ENCODE peak calls at places on chromosomes 16 and 17, in four cellular contexts. One of them, this sample, is unnamed. For H3K4me1, the result is how much of the 10 kb centered on the place peaks cover.

GRCh38 chr17:28550858-28551257 is 1.6 kb downstream of the UNC119 start:
- DNase-seq in mesenchymal stem cell: no peak
- DNase-seq in IMR-90: no peak
- DNase-seq in H9: no peak
- DNase-seq in this sample: no peak

GRCh38 chr17:51118330-51119195 is 2.1 kb downstream of the SPAG9 start:
- DNase-seq in mesenchymal stem cell: no peak
- DNase-seq in IMR-90: no peak
- DNase-seq in H9: no peak
- DNase-seq in this sample: no peak

GRCh38 chr16:21169249-21169981 is 10.9 kb downstream of the LDAF1 start:
- DNase-seq in IMR-90: peak
- DNase-seq in mesenchymal stem cell: peak
- DNase-seq in H9: no peak
- DNase-seq in this sample: no peak

GRCh38 chr17:75864448-75864871 is 9.3 kb upstream of the WBP2 start:
- DNase-seq in H9: peak
- DNase-seq in IMR-90: peak
- DNase-seq in mesenchymal stem cell: peak
- DNase-seq in this sample: no peak

GRCh38 chr16:76749780-76750375 is 441.1 kb upstream of the MON1B start:
- DNase-seq in IMR-90: no peak
- DNase-seq in mesenchymal stem cell: peak
- DNase-seq in H9: no peak
- DNase-seq in this sample: no peak

GRCh38 chr16:83187404-83187803 is 560.6 kb downstream of the CDH13 start:
- DNase-seq in IMR-90: peak
- DNase-seq in H9: no peak
- DNase-seq in mesenchymal stem cell: peak
- DNase-seq in this sample: no peak

GRCh38 chr17:2181206-2181983 is 122.2 kb downstream of the SMG6 start:
- DNase-seq in IMR-90: peak
- DNase-seq in H9: no peak
- DNase-seq in mesenchymal stem cell: peak
- DNase-seq in this sample: no peak

GRCh38 chr17:80782536-80783427 is 208.9 kb upstream of the CHMP6 start:
- DNase-seq in IMR-90: peak
- DNase-seq in H9: peak
- DNase-seq in mesenchymal stem cell: peak
- DNase-seq in this sample: no peak

GRCh38 chr17:48728232-48729231 is at the start of gene HOXB13:
- DNase-seq in mesenchymal stem cell: peak
- DNase-seq in IMR-90: peak
- DNase-seq in H9: peak
- DNase-seq in this sample: no peak

GRCh38 chr17:54951286-54951685 is 17.2 kb downstream of the COX11 start:
- DNase-seq in mesenchymal stem cell: no peak
- DNase-seq in IMR-90: no peak
- DNase-seq in H9: no peak
- DNase-seq in this sample: no peak

GRCh38 chr17:46862949-46863348 is 11.6 kb downstream of the WNT9B start:
- DNase-seq in H9: peak
- DNase-seq in mesenchymal stem cell: no peak
- DNase-seq in IMR-90: no peak
- DNase-seq in this sample: no peak

GRCh38 chr16:87966685-87967185 is 15.5 kb downstream of the BANP start:
- DNase-seq in mesenchymal stem cell: no peak
- DNase-seq in IMR-90: no peak
- DNase-seq in H9: no peak
- DNase-seq in this sample: no peak

GRCh38 chr17:67121317-67121887 is 77.0 kb downstream of the CACNG1 start:
- DNase-seq in mesenchymal stem cell: no peak
- DNase-seq in H9: no peak
- DNase-seq in IMR-90: no peak
- DNase-seq in this sample: no peak

GRCh38 chr17:46733837-46734516 is 84.5 kb downstream of the WNT3 start:
- DNase-seq in mesenchymal stem cell: peak
- DNase-seq in H9: no peak
- DNase-seq in IMR-90: peak
- DNase-seq in this sample: no peak

GRCh38 chr17:82709676-82710498 is 6.6 kb upstream of the FN3KRP start:
- DNase-seq in mesenchymal stem cell: no peak
- DNase-seq in IMR-90: no peak
- DNase-seq in H9: no peak
- DNase-seq in this sample: no peak

GRCh38 chr17:38868095-38868967 is 1.5 kb upstream of the LASP1 start:
- DNase-seq in mesenchymal stem cell: peak
- DNase-seq in H9: no peak
- DNase-seq in IMR-90: peak
- DNase-seq in this sample: no peak

GRCh38 chr17:13410874-13411273 is 190.9 kb downstream of the HS3ST3A1 start:
- DNase-seq in mesenchymal stem cell: no peak
- DNase-seq in H9: no peak
- DNase-seq in IMR-90: peak
- DNase-seq in this sample: no peak

GRCh38 chr16:86756882-86757703 is 178.7 kb downstream of the FOXL1 start:
- DNase-seq in mesenchymal stem cell: no peak
- DNase-seq in H9: no peak
- DNase-seq in IMR-90: no peak
- DNase-seq in this sample: no peak

GRCh38 chr17:37361543-37361942 is 14.2 kb upstream of the C17orf78 start:
- DNase-seq in H9: no peak
- DNase-seq in IMR-90: no peak
- DNase-seq in mesenchymal stem cell: no peak
- DNase-seq in this sample: no peak

DNA sequence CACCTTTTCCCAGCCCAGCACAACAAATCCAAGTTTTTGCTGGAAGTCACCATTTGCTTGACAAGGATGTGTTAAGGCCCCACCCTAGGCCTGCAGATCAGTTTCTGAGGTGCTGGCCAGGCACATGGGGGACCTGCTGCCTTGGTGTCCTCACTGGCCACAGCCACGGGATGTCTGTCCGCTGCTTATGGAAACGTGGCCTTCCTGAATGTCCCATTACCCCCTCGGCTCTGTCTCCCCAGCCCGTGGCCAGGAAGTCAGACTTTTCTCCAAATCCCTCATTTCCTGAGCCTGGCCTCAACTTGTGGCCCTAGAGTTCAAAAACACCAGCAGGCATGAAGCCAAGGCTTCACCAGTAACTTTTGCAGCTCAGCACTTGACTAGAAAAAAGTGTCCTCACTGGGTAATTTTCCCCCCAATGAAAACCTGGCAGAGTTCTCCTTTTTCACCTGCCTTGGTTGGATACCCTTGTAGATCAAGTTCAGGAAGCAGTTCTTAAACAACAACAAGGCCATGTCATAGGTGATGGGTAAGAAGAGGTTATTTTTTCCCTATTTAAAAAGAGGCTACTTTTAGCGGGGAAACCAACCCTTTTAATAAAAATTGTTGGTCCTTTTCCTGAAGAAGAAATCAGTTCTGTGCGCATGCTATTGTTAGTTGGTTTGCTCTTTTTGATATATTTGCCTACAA is 80.8 kb downstream of the SOCS1 start:
- DNase-seq in IMR-90: no peak
- DNase-seq in mesenchymal stem cell: no peak
- DNase-seq in H9: no peak
- DNase-seq in this sample: no peak
- H3K4me1 ChIP-seq in IMR-90: under half
- H3K4me1 ChIP-seq in mesenchymal stem cell: under half
- H3K4me1 ChIP-seq in H9: under half
- H3K4me1 ChIP-seq in this sample: under half

GRCh38 chr16:81553080-81553813 is 108.6 kb downstream of the CMIP start:
- DNase-seq in IMR-90: peak
- DNase-seq in mesenchymal stem cell: no peak
- DNase-seq in H9: no peak
- DNase-seq in this sample: no peak

GRCh38 chr16:81551821-81552304 is 107.3 kb downstream of the CMIP start:
- DNase-seq in IMR-90: peak
- DNase-seq in H9: no peak
- DNase-seq in mesenchymal stem cell: peak
- DNase-seq in this sample: no peak

GRCh38 chr16:81551141-81551808 is 106.7 kb downstream of the CMIP start:
- DNase-seq in mesenchymal stem cell: peak
- DNase-seq in IMR-90: peak
- DNase-seq in H9: no peak
- DNase-seq in this sample: no peak

GRCh38 chr16:81553814-81554675 is 109.4 kb downstream of the CMIP start:
- DNase-seq in mesenchymal stem cell: no peak
- DNase-seq in IMR-90: no peak
- DNase-seq in H9: no peak
- DNase-seq in this sample: no peak

GRCh38 chr16:81552743-81553079 is 108.1 kb downstream of the CMIP start:
- DNase-seq in H9: no peak
- DNase-seq in IMR-90: no peak
- DNase-seq in mesenchymal stem cell: no peak
- DNase-seq in this sample: no peak
- H3K23ac ChIP-seq in H9: no peak
- H3K23ac ChIP-seq in IMR-90: peak
- H3K23ac ChIP-seq in mesenchymal stem cell: no peak
- H3K23ac ChIP-seq in this sample: no peak

DNA sequence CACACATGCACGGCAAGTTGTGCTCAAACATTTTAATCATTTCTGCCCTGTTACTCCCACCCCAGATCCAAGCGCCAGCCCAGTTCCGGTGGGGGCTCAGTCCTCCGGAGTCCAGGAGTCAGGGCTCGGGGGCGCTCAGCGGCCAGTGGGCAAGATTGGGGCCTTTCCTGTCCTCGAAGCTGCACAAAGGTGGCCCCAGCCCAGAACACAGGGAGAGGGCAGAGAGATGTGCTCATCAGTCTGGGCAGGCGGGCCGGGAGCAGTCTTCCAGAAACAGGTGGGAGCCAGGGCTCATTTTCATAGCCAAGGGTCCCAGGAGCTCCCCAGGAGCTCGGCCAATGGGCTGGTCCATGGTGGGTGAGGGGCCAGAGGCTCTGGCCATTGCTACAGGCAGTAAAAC is 4.1 kb downstream of the PRSS8 start:
- DNase-seq in mesenchymal stem cell: no peak
- DNase-seq in IMR-90: no peak
- DNase-seq in H9: no peak
- DNase-seq in this sample: no peak
- H3K4me1 ChIP-seq in mesenchymal stem cell: under half
- H3K4me1 ChIP-seq in IMR-90: under half
- H3K4me1 ChIP-seq in H9: under half
- H3K4me1 ChIP-seq in this sample: under half

GRCh38 chr16:75378616-75379015 is 54.7 kb downstream of the CFDP1 start:
- DNase-seq in H9: no peak
- DNase-seq in IMR-90: no peak
- DNase-seq in mesenchymal stem cell: no peak
- DNase-seq in this sample: no peak
- H3K23ac ChIP-seq in H9: no peak
- H3K23ac ChIP-seq in IMR-90: peak
- H3K23ac ChIP-seq in mesenchymal stem cell: no peak
- H3K23ac ChIP-seq in this sample: no peak

GRCh38 chr17:77145209-77145608 is 4.4 kb downstream of the SEC14L1 start:
- DNase-seq in H9: no peak
- DNase-seq in mesenchymal stem cell: no peak
- DNase-seq in IMR-90: no peak
- DNase-seq in this sample: no peak
- H3K4me1 ChIP-seq in H9: under half
- H3K4me1 ChIP-seq in mesenchymal stem cell: under half
- H3K4me1 ChIP-seq in IMR-90: under half
- H3K4me1 ChIP-seq in this sample: under half

GRCh38 chr16:49431040-49431439 is 57.4 kb downstream of the C16orf78 start:
- DNase-seq in IMR-90: no peak
- DNase-seq in H9: no peak
- DNase-seq in mesenchymal stem cell: no peak
- DNase-seq in this sample: no peak
- H3K23ac ChIP-seq in IMR-90: no peak
- H3K23ac ChIP-seq in H9: no peak
- H3K23ac ChIP-seq in mesenchymal stem cell: no peak
- H3K23ac ChIP-seq in this sample: no peak

DNA sequence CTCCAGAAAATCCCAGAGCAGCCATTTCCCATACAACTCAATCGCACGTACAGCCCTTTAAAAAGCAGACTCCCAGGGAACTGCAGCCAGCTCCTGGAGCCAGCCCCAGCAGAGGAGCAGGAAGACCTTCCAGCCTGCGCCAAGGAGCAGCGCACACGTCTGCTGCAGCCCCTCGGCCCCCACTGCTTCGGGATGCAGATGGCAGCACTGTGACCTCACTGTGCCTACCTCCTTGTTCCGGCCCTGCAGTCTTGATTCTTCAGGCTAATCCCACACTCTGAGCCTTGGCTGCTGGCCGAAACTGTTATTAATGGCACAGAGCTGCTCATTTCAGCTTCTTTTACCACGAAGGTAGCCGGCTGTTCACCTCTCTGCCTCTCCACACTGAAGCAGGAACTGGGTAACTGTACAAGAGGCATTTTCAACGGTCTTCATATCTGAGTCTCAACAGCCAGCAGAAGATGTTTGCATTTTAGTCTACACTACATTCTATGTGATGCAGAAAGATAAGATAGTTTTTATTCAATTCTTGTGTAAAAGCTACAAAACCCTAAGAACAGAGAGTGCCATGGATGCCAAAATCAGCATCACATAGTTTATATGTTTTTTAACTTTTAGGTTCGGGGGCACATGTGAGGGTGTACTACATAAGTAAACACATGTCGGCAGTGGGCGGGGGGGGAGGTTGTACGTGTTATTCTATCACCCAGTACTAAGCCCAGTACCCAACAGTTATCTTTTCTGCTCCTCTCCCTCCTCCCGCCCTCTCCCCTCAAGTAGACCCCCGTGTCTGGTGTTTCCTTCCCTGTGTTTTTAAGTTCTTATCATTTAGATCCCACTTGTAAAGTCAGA is 130.8 kb downstream of the ANKRD11 start:
- DNase-seq in mesenchymal stem cell: no peak
- DNase-seq in H9: no peak
- DNase-seq in IMR-90: no peak
- DNase-seq in this sample: no peak
- H3K4me1 ChIP-seq in mesenchymal stem cell: under half
- H3K4me1 ChIP-seq in H9: under half
- H3K4me1 ChIP-seq in IMR-90: under half
- H3K4me1 ChIP-seq in this sample: under half

GRCh38 chr17:19904924-19905323 is 37.2 kb upstream of the ULK2 start:
- DNase-seq in mesenchymal stem cell: no peak
- DNase-seq in H9: no peak
- DNase-seq in IMR-90: no peak
- DNase-seq in this sample: no peak
- H3K23ac ChIP-seq in mesenchymal stem cell: no peak
- H3K23ac ChIP-seq in H9: no peak
- H3K23ac ChIP-seq in IMR-90: peak
- H3K23ac ChIP-seq in this sample: no peak

DNA sequence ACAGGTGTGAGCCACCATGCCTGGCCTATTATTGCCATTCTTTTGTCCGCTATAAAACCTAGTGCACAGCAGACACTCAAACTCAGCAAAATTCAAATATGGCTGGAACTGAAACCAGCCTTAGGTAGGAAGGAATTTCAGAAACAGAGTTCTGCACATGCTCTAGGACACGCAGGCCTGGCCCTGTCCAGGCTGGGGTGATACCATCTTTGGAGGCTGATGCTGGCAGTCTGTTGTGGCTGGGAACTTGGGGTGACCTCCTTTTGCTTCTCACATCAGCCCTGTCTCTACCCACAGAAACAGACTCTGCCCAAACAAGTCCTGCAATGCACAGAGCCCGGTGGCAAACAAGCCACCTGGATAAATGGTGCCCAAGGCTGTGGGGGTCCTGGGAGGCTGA is 12.6 kb upstream of the KIFC3 start:
- DNase-seq in mesenchymal stem cell: no peak
- DNase-seq in H9: no peak
- DNase-seq in IMR-90: no peak
- DNase-seq in this sample: no peak
- H3K4me1 ChIP-seq in mesenchymal stem cell: under half
- H3K4me1 ChIP-seq in H9: under half
- H3K4me1 ChIP-seq in IMR-90: under half
- H3K4me1 ChIP-seq in this sample: under half

This sample was measured in neuronal stem cell.